ENCODE peak calls at places on chromosomes 12 and 14, in four cellular contexts. J is stomach, W is GM12878, V is endodermal cell. C is an unnamed sample. For H3K4me1, the result is how much of the 10 kb centered on the place peaks cover.

GRCh38 chr12:131536337-131536736 is 174.6 kb upstream of the SFSWAP start:
- DNase-seq in J (no peak), W (no peak), V (no peak), C (no peak)

GRCh38 chr12:68350753-68351152 is 18.6 kb upstream of the MDM1 start:
- DNase-seq in J (no peak), W (no peak), V (no peak), C (no peak)

GRCh38 chr12:89350661-89351488 is 1.4 kb downstream of the DUSP6 start:
- DNase-seq in J (no peak), W (no peak), V (peak), C (peak)

GRCh38 chr12:28089363-28089762 is 100.9 kb upstream of the CCDC91 start:
- DNase-seq in J (no peak), W (no peak), V (no peak), C (no peak)

GRCh38 chr12:62808166-62808879 is 126.6 kb downstream of the PPM1H start:
- DNase-seq in J (no peak), W (no peak), V (peak), C (no peak)

GRCh38 chr14:54804720-54805060 is 97.9 kb downstream of the GCH1 start:
- DNase-seq in J (no peak), W (no peak), V (peak), C (no peak)

GRCh38 chr12:48973992-48974673 is 2.6 kb upstream of the WNT10B start:
- DNase-seq in J (peak), W (no peak), V (peak), C (peak)

GRCh38 chr12:69211172-69211571 is 28.2 kb upstream of the CPSF6 start:
- DNase-seq in J (no peak), W (no peak), V (no peak), C (no peak)

GRCh38 chr12:12562016-12562483 is 613 bp downstream of the DUSP16 start:
- DNase-seq in J (no peak), W (no peak), V (peak), C (peak)

GRCh38 chr14:69318241-69318640 is 58.3 kb downstream of the GALNT16 start:
- DNase-seq in J (no peak), W (no peak), V (no peak), C (no peak)

GRCh38 chr12:8032242-8033152 is at the start of gene FOXJ2:
- DNase-seq in J (peak), W (no peak), V (peak), C (peak)

GRCh38 chr12:8027856-8028255 is 4.7 kb upstream of the FOXJ2 start:
- DNase-seq in J (no peak), W (no peak), V (no peak), C (no peak)

GRCh38 chr12:8028267-8028666 is 4.2 kb upstream of the FOXJ2 start:
- DNase-seq in J (no peak), W (no peak), V (no peak), C (no peak)

GRCh38 chr12:8031872-8032241 is 659 bp upstream of the FOXJ2 start:
- DNase-seq in J (no peak), W (no peak), V (no peak), C (no peak)

GRCh38 chr12:8030189-8030588 is 2.3 kb upstream of the FOXJ2 start:
- DNase-seq in J (no peak), W (no peak), V (no peak), C (no peak)
- H3K4me1 ChIP-seq in J (under half), W (under half), V (under half), C (under half)

DNA sequence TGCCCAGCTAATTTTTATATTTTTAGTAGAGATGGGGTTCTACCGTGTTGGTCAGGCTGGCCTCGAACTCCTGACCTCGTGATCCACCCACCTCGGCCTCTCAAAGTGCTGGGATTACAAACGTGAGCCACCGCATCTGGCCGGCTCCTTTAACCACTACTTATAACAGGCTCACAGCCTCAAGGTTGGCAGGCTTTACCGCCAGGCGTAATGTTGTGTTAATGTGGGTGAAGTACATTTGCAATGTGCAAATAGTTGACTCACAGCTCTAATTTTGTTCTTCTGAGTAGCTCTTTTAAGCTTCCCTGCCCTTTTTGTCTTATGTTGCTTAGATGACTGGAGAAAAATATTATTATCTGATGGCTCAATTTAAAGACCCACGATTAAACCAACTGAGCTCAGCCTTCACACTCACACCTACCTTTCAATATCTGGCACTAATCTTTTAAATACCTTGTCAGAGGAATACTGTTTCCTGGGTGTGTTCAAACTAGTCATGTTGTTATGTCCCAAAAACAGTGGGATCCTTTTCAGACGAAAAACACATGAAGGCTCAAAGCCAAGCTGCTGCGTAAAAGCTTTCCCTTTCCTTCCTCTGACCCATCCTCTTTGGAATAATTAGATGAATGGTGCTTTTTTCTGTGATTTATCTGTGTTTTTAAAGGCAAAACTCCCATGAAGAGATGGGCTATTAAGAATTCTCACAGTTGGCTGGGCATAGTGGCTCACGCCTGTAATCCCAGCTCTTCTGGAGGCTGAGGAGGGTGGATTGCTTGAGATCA is 57.2 kb upstream of the USP44 start:
- DNase-seq in J (peak), W (no peak), V (peak), C (peak)
- H3K4me1 ChIP-seq in J (under half), W (under half), V (under half), C (under half)

GRCh38 chr12:79347852-79348251 is 342.9 kb downstream of the PAWR start:
- DNase-seq in J (no peak), W (no peak), V (no peak), C (no peak)
- H3K4me1 ChIP-seq in J (under half), W (under half), V (under half), C (under half)

GRCh38 chr12:57389033-57389432 is 41.8 kb downstream of the R3HDM2 start:
- DNase-seq in J (no peak), W (no peak), V (no peak), C (no peak)
- H3K4me1 ChIP-seq in J (under half), W (under half), V (under half), C (under half)

DNA sequence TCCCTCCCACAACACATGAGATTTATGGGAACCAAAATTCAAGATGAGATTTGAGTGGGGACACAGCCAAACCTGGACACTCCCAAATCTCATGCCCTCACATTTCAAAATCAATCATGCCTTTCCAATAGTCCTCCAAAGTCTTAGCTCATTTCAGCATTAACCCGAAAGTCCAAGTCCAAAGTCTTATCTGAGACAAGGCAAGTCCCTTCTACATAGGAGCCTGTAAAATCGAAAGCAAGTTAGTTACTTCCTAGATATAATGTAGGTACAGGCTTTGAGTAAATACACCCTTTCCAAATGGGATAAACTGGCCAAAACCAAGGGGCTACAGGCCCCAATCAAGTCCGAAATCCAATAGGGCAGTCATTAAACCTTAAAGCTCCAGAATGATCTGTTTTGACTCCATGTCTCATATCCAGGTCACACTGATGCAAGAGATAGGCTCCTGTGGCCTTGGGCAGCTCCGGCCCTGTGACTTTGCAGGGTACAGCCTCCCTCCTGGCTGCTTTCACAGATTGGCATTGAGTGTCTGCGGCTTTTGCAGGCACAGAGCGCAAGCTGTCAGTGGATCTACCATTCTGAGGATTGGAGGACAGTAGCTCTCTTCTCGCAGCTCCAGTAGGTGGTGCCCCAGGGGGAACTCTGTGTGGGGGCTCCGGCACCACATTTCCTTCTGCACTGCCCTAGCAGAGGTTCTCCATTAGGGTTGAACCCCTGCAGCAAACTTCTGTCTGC is 60.1 kb downstream of the LRIG3 start:
- DNase-seq in J (peak), W (no peak), V (peak), C (no peak)
- H3K4me1 ChIP-seq in J (under half), W (under half), V (under half), C (under half)

DNA sequence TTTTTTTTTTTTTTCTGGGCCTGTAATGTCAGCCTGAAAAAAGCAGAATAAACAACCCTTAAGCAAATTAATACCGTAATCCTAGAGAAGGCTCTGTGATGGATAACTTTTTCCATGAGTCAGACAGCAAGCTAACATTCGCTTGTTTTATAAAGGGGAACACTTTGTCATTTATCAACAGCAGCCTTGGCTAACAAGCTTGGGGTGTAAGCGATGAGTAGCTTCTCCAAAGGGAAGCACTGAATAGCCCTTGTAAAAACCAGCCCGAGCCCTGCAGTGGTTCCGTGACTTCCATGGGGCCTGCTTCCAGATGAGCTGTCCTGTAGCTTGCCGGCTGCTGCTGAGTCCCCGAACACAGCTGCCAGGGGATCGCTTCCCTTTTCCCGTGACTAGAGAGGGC is 29.6 kb downstream of the CD9 start:
- DNase-seq in J (no peak), W (no peak), V (no peak), C (peak)
- H3K4me1 ChIP-seq in J (half or more), W (under half), V (under half), C (half or more)

GRCh38 chr14:88835661-88836060 is 11.2 kb downstream of the TTC8 start:
- DNase-seq in J (no peak), W (no peak), V (no peak), C (no peak)

GRCh38 chr14:88837495-88837894 is 13.0 kb downstream of the TTC8 start:
- DNase-seq in J (no peak), W (no peak), V (no peak), C (no peak)

GRCh38 chr14:88831285-88831684 is 6.8 kb downstream of the TTC8 start:
- DNase-seq in J (no peak), W (no peak), V (no peak), C (no peak)

GRCh38 chr14:88838015-88838414 is 13.6 kb downstream of the TTC8 start:
- DNase-seq in J (no peak), W (no peak), V (no peak), C (no peak)

GRCh38 chr14:88834883-88835431 is 10.5 kb downstream of the TTC8 start:
- DNase-seq in J (no peak), W (no peak), V (no peak), C (no peak)
- H3K4me1 ChIP-seq in J (under half), W (under half), V (under half), C (under half)

DNA sequence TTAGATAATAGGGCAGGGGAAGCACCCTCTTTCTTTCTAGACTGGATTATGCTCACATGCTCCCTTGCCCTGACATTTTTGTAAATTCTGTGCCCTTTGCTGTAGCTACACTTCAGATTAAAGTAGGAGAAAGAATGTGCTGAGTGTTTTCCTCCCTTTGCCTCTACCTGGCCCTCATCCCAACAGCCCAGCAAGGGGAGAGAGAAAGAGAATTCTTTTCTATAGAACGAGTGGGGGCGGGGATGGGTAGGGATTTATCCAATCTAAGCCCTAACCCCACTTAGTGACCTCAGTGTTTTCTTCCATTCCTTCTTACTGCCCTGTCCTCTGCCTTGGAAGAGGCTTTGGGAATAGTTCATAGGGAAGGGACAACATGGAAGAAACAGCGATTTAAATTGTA is 13.5 kb downstream of the GPR84 start:
- DNase-seq in J (no peak), W (no peak), V (no peak), C (no peak)
- H3K4me1 ChIP-seq in J (under half), W (under half), V (under half), C (under half)

DNA sequence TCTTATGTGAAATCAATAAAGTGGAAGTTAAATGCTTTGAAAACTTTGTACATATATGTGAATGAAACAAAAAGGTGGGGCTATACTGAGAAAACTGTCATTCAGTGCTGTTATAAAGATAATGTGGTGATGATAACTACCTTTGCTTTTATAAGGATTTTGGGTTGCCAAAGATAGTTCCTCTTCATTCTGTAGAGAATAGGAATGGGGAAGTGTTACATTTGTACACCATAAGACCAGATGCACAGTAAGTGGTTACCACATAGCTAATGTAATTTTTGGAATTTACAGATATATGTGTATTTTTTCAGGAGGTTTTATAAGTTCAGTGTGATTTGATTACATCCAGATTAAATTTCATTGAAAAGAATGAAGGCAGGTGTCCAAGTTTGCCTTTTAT is 18.1 kb downstream of the RAB21 start:
- DNase-seq in J (no peak), W (no peak), V (no peak), C (no peak)
- H3K4me1 ChIP-seq in J (under half), W (under half), V (under half), C (under half)

DNA sequence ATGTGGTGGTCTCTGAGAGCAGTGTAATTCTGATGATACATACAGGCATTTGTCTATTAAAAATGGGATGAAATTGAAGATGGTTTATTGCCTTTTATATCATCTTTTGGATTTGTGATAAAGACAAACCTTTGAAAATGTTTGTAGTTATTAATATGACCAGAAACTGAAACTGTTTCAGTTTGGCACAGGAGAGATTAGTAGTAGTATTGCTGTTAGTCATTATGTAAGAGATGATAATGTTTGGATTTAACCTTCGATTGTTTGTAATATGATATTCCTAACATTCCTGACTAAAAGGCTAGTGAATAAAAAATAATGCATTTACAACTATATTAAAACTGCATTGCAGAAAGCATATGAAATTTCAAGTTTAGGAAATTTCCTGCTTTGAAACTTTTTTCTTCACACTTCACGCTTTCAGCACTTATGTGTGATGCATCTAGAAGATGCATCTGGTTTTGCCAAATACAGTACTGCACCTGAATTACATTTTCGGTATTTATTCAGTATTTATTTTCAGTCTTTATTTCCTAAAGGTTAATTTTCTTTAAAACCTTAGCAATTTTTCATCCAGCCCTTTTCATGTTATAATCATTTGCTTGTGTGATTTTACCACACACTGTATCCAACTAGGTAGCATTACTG is 25.5 kb downstream of the ADIPOR2 start:
- DNase-seq in J (no peak), W (no peak), V (no peak), C (no peak)
- H3K4me1 ChIP-seq in J (under half), W (under half), V (under half), C (under half)